ENCODE peak calls at places on chromosomes 16 and 17, in six cellular contexts. One of them, this sample, is unnamed.

GRCh38 chr16:28193530-28194423 is 18.0 kb downstream of the XPO6 start:
- DNase-seq in fibroblast of mammary gland: peak
- DNase-seq in cardiac muscle cell: peak
- DNase-seq in neural progenitor cell: no peak
- DNase-seq in hepatocyte: no peak
- DNase-seq in mucosa of descending colon: no peak
- DNase-seq in this sample: no peak

GRCh38 chr17:59620518-59621259 is 994 bp downstream of the CLTC start:
- DNase-seq in cardiac muscle cell: peak
- DNase-seq in neural progenitor cell: peak
- DNase-seq in mucosa of descending colon: peak
- DNase-seq in fibroblast of mammary gland: no peak
- DNase-seq in hepatocyte: peak
- DNase-seq in this sample: peak

GRCh38 chr17:42698736-42699414 is 16.5 kb downstream of the CNTNAP1 start:
- DNase-seq in mucosa of descending colon: peak
- DNase-seq in hepatocyte: no peak
- DNase-seq in fibroblast of mammary gland: peak
- DNase-seq in cardiac muscle cell: peak
- DNase-seq in neural progenitor cell: peak
- DNase-seq in this sample: peak

GRCh38 chr16:50067290-50067853 is 1.6 kb downstream of the HEATR3 start:
- DNase-seq in fibroblast of mammary gland: peak
- DNase-seq in cardiac muscle cell: peak
- DNase-seq in neural progenitor cell: peak
- DNase-seq in mucosa of descending colon: peak
- DNase-seq in hepatocyte: peak
- DNase-seq in this sample: peak

GRCh38 chr17:76599699-76600460 is 14.2 kb upstream of the ST6GALNAC2 start:
- DNase-seq in fibroblast of mammary gland: no peak
- DNase-seq in hepatocyte: no peak
- DNase-seq in neural progenitor cell: no peak
- DNase-seq in cardiac muscle cell: peak
- DNase-seq in mucosa of descending colon: no peak
- DNase-seq in this sample: no peak

GRCh38 chr16:16108759-16109158 is 114.5 kb downstream of the ABCC6 start:
- DNase-seq in cardiac muscle cell: no peak
- DNase-seq in neural progenitor cell: no peak
- DNase-seq in mucosa of descending colon: no peak
- DNase-seq in hepatocyte: no peak
- DNase-seq in fibroblast of mammary gland: no peak
- DNase-seq in this sample: no peak

GRCh38 chr17:75832164-75832651 is 12.0 kb downstream of the UNC13D start:
- DNase-seq in fibroblast of mammary gland: peak
- DNase-seq in neural progenitor cell: no peak
- DNase-seq in cardiac muscle cell: peak
- DNase-seq in hepatocyte: no peak
- DNase-seq in mucosa of descending colon: peak
- DNase-seq in this sample: no peak

GRCh38 chr16:1469693-1470201 is 5.1 kb downstream of the CLCN7 start:
- DNase-seq in mucosa of descending colon: peak
- DNase-seq in hepatocyte: no peak
- DNase-seq in cardiac muscle cell: no peak
- DNase-seq in fibroblast of mammary gland: peak
- DNase-seq in neural progenitor cell: no peak
- DNase-seq in this sample: no peak

GRCh38 chr17:80035937-80036714 is at the start of gene CCDC40:
- DNase-seq in neural progenitor cell: peak
- DNase-seq in cardiac muscle cell: peak
- DNase-seq in hepatocyte: peak
- DNase-seq in mucosa of descending colon: peak
- DNase-seq in fibroblast of mammary gland: peak
- DNase-seq in this sample: peak

GRCh38 chr17:45305532-45306087 is 11.2 kb downstream of the MAP3K14 start:
- DNase-seq in cardiac muscle cell: peak
- DNase-seq in neural progenitor cell: no peak
- DNase-seq in hepatocyte: no peak
- DNase-seq in fibroblast of mammary gland: peak
- DNase-seq in mucosa of descending colon: no peak
- DNase-seq in this sample: no peak

GRCh38 chr16:73483934-73484712 is 436.2 kb upstream of the ZFHX3 start:
- DNase-seq in fibroblast of mammary gland: no peak
- DNase-seq in mucosa of descending colon: no peak
- DNase-seq in hepatocyte: no peak
- DNase-seq in cardiac muscle cell: no peak
- DNase-seq in neural progenitor cell: no peak
- DNase-seq in this sample: peak
- H3K4me3 ChIP-seq in fibroblast of mammary gland: no peak
- H3K4me3 ChIP-seq in mucosa of descending colon: no peak
- H3K4me3 ChIP-seq in hepatocyte: no peak
- H3K4me3 ChIP-seq in cardiac muscle cell: no peak
- H3K4me3 ChIP-seq in neural progenitor cell: no peak
- H3K4me3 ChIP-seq in this sample: no peak

DNA sequence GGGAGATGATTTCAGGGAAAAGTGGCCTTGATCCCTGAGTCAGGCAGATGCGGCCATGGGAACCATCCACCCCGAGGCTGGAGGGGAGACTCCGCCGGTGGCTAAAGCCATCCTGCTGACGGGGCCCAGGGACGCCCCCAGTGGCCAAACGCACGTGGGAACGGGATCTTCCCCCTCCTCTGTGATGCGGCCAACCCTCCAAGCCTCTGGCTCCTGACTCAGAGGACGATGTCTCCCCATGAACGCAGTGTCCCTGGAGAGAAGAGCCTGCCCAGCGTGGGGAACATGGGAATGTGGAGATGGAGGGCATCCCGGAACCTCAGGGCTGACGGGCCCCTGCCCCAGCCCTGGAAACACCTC is 25.0 kb downstream of the SLC7A5 start:
- DNase-seq in fibroblast of mammary gland: peak
- DNase-seq in neural progenitor cell: peak
- DNase-seq in cardiac muscle cell: no peak
- DNase-seq in mucosa of descending colon: no peak
- DNase-seq in hepatocyte: no peak
- DNase-seq in this sample: peak
- TF ChIP-seq CTCF in fibroblast of mammary gland: no peak
- TF ChIP-seq CTCF in neural progenitor cell: peak
- TF ChIP-seq CTCF in cardiac muscle cell: no peak
- TF ChIP-seq CTCF in mucosa of descending colon: no peak
- TF ChIP-seq CTCF in hepatocyte: no peak
- TF ChIP-seq CTCF in this sample: peak

DNA sequence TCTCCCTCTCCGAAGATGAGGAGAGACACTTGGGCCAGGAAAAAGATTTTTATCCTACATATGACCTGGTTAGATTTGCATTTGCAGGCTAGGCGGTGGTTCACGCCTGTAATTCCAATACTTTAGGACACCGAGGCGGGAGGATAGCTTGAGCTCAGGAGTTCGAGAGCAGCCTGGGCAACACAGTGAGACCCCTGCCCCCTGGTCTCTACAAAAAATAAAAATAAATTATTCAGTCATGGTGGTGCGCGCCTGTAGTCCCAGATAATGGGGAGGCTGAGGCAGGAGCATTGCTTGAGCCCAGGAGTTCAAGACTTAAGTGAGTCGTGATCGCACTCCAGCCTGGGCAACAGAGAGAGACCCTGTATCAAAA is 7.9 kb upstream of the THAP11 start:
- DNase-seq in mucosa of descending colon: no peak
- DNase-seq in fibroblast of mammary gland: no peak
- DNase-seq in cardiac muscle cell: no peak
- DNase-seq in hepatocyte: no peak
- DNase-seq in neural progenitor cell: no peak
- DNase-seq in this sample: no peak
- H3K4me3 ChIP-seq in mucosa of descending colon: no peak
- H3K4me3 ChIP-seq in fibroblast of mammary gland: peak
- H3K4me3 ChIP-seq in cardiac muscle cell: peak
- H3K4me3 ChIP-seq in hepatocyte: peak
- H3K4me3 ChIP-seq in neural progenitor cell: peak
- H3K4me3 ChIP-seq in this sample: peak

GRCh38 chr17:78174332-78174869 is 6.0 kb downstream of the SYNGR2 start:
- DNase-seq in fibroblast of mammary gland: no peak
- DNase-seq in neural progenitor cell: no peak
- DNase-seq in mucosa of descending colon: peak
- DNase-seq in cardiac muscle cell: no peak
- DNase-seq in hepatocyte: no peak
- DNase-seq in this sample: no peak
- TF ChIP-seq CTCF in fibroblast of mammary gland: no peak
- TF ChIP-seq CTCF in neural progenitor cell: no peak
- TF ChIP-seq CTCF in mucosa of descending colon: peak
- TF ChIP-seq CTCF in cardiac muscle cell: no peak
- TF ChIP-seq CTCF in hepatocyte: no peak
- TF ChIP-seq CTCF in this sample: no peak

DNA sequence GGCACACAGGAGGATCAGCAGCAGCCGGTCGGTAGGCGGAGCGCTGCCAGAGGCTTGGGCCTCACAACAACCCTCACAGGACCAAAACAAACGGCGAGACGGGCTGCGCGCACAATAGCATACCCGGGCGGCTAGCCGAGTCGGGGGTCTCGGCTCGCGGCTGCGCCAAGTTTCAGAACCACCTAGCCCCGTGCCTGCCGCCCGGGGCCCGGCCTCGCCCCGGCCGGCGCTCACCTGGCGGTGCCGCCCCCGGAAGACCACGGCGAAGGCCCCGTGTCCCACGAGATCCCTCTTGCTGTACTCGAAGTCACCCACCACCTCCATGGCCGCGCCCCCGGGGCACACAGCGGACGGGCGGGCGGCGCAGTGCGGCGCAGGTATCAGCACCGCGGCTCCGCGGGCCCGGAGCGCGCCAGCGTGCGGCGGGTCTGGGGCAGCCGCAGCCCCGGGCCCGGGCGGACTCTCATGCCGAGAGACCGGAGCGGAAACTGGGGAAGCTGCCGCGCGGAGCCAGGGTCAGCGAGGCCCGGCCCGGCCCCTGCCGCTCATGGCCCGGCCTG is 562 bp downstream of the ULK2 start:
- DNase-seq in fibroblast of mammary gland: peak
- DNase-seq in hepatocyte: peak
- DNase-seq in neural progenitor cell: peak
- DNase-seq in cardiac muscle cell: peak
- DNase-seq in mucosa of descending colon: peak
- DNase-seq in this sample: peak
- H3K4me3 ChIP-seq in fibroblast of mammary gland: peak
- H3K4me3 ChIP-seq in hepatocyte: peak
- H3K4me3 ChIP-seq in neural progenitor cell: peak
- H3K4me3 ChIP-seq in cardiac muscle cell: peak
- H3K4me3 ChIP-seq in mucosa of descending colon: peak
- H3K4me3 ChIP-seq in this sample: peak

GRCh38 chr17:17400070-17400469 is 76.7 kb upstream of the MED9 start:
- DNase-seq in hepatocyte: no peak
- DNase-seq in mucosa of descending colon: no peak
- DNase-seq in neural progenitor cell: no peak
- DNase-seq in fibroblast of mammary gland: no peak
- DNase-seq in cardiac muscle cell: no peak
- DNase-seq in this sample: no peak

GRCh38 chr17:17400566-17401184 is 76.1 kb upstream of the MED9 start:
- DNase-seq in neural progenitor cell: no peak
- DNase-seq in fibroblast of mammary gland: no peak
- DNase-seq in hepatocyte: no peak
- DNase-seq in cardiac muscle cell: no peak
- DNase-seq in mucosa of descending colon: no peak
- DNase-seq in this sample: no peak

GRCh38 chr17:17398928-17399926 is 77.6 kb upstream of the MED9 start:
- DNase-seq in fibroblast of mammary gland: peak
- DNase-seq in cardiac muscle cell: no peak
- DNase-seq in hepatocyte: no peak
- DNase-seq in neural progenitor cell: no peak
- DNase-seq in mucosa of descending colon: no peak
- DNase-seq in this sample: no peak

GRCh38 chr17:17402558-17402957 is 74.2 kb upstream of the MED9 start:
- DNase-seq in mucosa of descending colon: no peak
- DNase-seq in cardiac muscle cell: no peak
- DNase-seq in neural progenitor cell: no peak
- DNase-seq in fibroblast of mammary gland: no peak
- DNase-seq in hepatocyte: no peak
- DNase-seq in this sample: no peak

DNA sequence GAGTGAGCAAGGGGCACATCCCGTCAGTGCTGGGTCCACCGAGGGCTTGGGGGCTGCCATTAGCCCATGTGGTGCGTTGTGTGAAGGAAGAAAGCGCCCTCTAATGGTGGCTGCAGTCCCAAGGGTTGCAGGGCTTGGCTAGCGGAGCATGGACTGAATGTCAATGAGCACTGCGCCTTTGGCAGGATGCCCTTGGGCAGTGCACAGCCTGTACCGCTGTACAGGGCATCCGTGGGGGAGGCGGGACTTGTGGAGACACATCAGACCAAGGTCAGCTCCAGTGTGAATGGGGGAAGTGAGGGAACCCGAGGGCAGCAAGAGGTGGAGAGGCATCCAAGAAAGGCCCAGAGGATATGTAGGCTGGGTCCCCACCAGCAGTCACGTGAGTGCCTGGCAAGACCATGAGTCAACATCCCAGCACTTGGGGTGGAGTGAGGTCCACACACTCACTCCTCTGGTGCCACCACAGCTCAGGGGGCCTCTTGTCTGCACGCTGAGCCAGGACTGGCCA is 75.5 kb upstream of the MED9 start:
- DNase-seq in hepatocyte: no peak
- DNase-seq in fibroblast of mammary gland: peak
- DNase-seq in cardiac muscle cell: peak
- DNase-seq in mucosa of descending colon: no peak
- DNase-seq in neural progenitor cell: peak
- DNase-seq in this sample: peak
- TF ChIP-seq CTCF in hepatocyte: no peak
- TF ChIP-seq CTCF in fibroblast of mammary gland: no peak
- TF ChIP-seq CTCF in cardiac muscle cell: peak
- TF ChIP-seq CTCF in mucosa of descending colon: no peak
- TF ChIP-seq CTCF in neural progenitor cell: peak
- TF ChIP-seq CTCF in this sample: peak

This sample was measured in BE2C.